ENCODE peak calls at places on chromosomes 11 and 22, in nine cellular contexts. One of them, this sample, is unnamed.
A peak's percentile ranks its signal among the peaks of the same experiment; 100 is the strongest.

GRCh38 chr11:15216678-15217077 is 102.0 kb downstream of the INSC start:
- DNase-seq in neural progenitor cell: no peak
- DNase-seq in GM23248: peak; percentile 24
- DNase-seq in heart right ventricle: no peak
- DNase-seq in fibroblast of lung: no peak
- DNase-seq in body of pancreas: no peak
- DNase-seq in lower lobe of right lung: no peak
- DNase-seq in heart left ventricle: no peak
- DNase-seq in neuronal stem cell: no peak
- DNase-seq in this sample: no peak

GRCh38 chr11:2870460-2870859 is 15.1 kb downstream of the CDKN1C start:
- DNase-seq in neural progenitor cell: no peak
- DNase-seq in GM23248: no peak
- DNase-seq in heart right ventricle: no peak
- DNase-seq in fibroblast of lung: no peak
- DNase-seq in body of pancreas: no peak
- DNase-seq in lower lobe of right lung: no peak
- DNase-seq in heart left ventricle: no peak
- DNase-seq in neuronal stem cell: no peak
- DNase-seq in this sample: no peak

GRCh38 chr22:44595841-44596341 is 97.9 kb upstream of the RTL6 start:
- DNase-seq in neural progenitor cell: no peak
- DNase-seq in GM23248: no peak
- DNase-seq in heart right ventricle: no peak
- DNase-seq in fibroblast of lung: peak; percentile 42
- DNase-seq in body of pancreas: peak; percentile 45
- DNase-seq in lower lobe of right lung: no peak
- DNase-seq in heart left ventricle: no peak
- DNase-seq in neuronal stem cell: no peak
- DNase-seq in this sample: no peak

GRCh38 chr11:38256436-38256835 is 1658.4 kb upstream of the RAG2 start:
- DNase-seq in neural progenitor cell: no peak
- DNase-seq in GM23248: no peak
- DNase-seq in heart right ventricle: no peak
- DNase-seq in fibroblast of lung: no peak
- DNase-seq in body of pancreas: no peak
- DNase-seq in lower lobe of right lung: no peak
- DNase-seq in heart left ventricle: no peak
- DNase-seq in neuronal stem cell: no peak
- DNase-seq in this sample: no peak

GRCh38 chr22:25363474-25363873 is 144.0 kb downstream of the CRYBB2 start:
- DNase-seq in neural progenitor cell: no peak
- DNase-seq in GM23248: no peak
- DNase-seq in heart right ventricle: no peak
- DNase-seq in fibroblast of lung: no peak
- DNase-seq in body of pancreas: no peak
- DNase-seq in lower lobe of right lung: peak; percentile 13
- DNase-seq in heart left ventricle: no peak
- DNase-seq in neuronal stem cell: no peak
- DNase-seq in this sample: no peak

GRCh38 chr11:122167100-122167499 is 51.1 kb upstream of the BLID start:
- DNase-seq in neural progenitor cell: no peak
- DNase-seq in GM23248: peak; percentile 93
- DNase-seq in heart right ventricle: no peak
- DNase-seq in fibroblast of lung: peak; percentile 86
- DNase-seq in body of pancreas: no peak
- DNase-seq in lower lobe of right lung: no peak
- DNase-seq in heart left ventricle: no peak
- DNase-seq in neuronal stem cell: no peak
- DNase-seq in this sample: no peak

GRCh38 chr11:30535818-30536217 is 50.3 kb downstream of the MPPED2 start:
- DNase-seq in neural progenitor cell: no peak
- DNase-seq in GM23248: no peak
- DNase-seq in heart right ventricle: no peak
- DNase-seq in fibroblast of lung: no peak
- DNase-seq in body of pancreas: no peak
- DNase-seq in lower lobe of right lung: no peak
- DNase-seq in heart left ventricle: no peak
- DNase-seq in neuronal stem cell: no peak
- DNase-seq in this sample: no peak

GRCh38 chr22:38827510-38827909 is 16.3 kb downstream of the NPTXR start:
- DNase-seq in neural progenitor cell: no peak
- DNase-seq in GM23248: no peak
- DNase-seq in heart right ventricle: no peak
- DNase-seq in fibroblast of lung: no peak
- DNase-seq in body of pancreas: no peak
- DNase-seq in lower lobe of right lung: no peak
- DNase-seq in heart left ventricle: no peak
- DNase-seq in neuronal stem cell: no peak
- DNase-seq in this sample: no peak

GRCh38 chr11:59053387-59053786 is 32.7 kb upstream of the GLYATL1B start:
- DNase-seq in neural progenitor cell: peak; percentile 74
- DNase-seq in GM23248: peak; percentile 61
- DNase-seq in heart right ventricle: peak; percentile 51
- DNase-seq in fibroblast of lung: peak; percentile 53
- DNase-seq in body of pancreas: peak; percentile 62
- DNase-seq in lower lobe of right lung: peak; percentile 71
- DNase-seq in heart left ventricle: peak; percentile 43
- DNase-seq in neuronal stem cell: peak; percentile 57
- DNase-seq in this sample: peak; percentile 61

GRCh38 chr11:120649316-120649715 is 137.8 kb downstream of the GRIK4 start:
- DNase-seq in neural progenitor cell: no peak
- DNase-seq in GM23248: no peak
- DNase-seq in heart right ventricle: no peak
- DNase-seq in fibroblast of lung: no peak
- DNase-seq in body of pancreas: no peak
- DNase-seq in lower lobe of right lung: no peak
- DNase-seq in heart left ventricle: no peak
- DNase-seq in neuronal stem cell: no peak
- DNase-seq in this sample: no peak

GRCh38 chr11:110858556-110858921 is 146.3 kb upstream of the ARHGAP20 start:
- DNase-seq in neural progenitor cell: no peak
- DNase-seq in GM23248: peak; percentile 30
- DNase-seq in heart right ventricle: peak; percentile 68
- DNase-seq in fibroblast of lung: peak; percentile 36
- DNase-seq in body of pancreas: peak; percentile 46
- DNase-seq in lower lobe of right lung: no peak
- DNase-seq in heart left ventricle: peak; percentile 68
- DNase-seq in neuronal stem cell: no peak
- DNase-seq in this sample: no peak

GRCh38 chr11:86151188-86152005 is 82.5 kb upstream of the PICALM start:
- DNase-seq in neural progenitor cell: peak; percentile 39
- DNase-seq in GM23248: peak; percentile 58
- DNase-seq in heart right ventricle: no peak
- DNase-seq in fibroblast of lung: peak; percentile 36
- DNase-seq in body of pancreas: no peak
- DNase-seq in lower lobe of right lung: no peak
- DNase-seq in heart left ventricle: peak; percentile 39
- DNase-seq in neuronal stem cell: no peak
- DNase-seq in this sample: no peak

GRCh38 chr11:111635706-111636045 is 33.4 kb downstream of the SIK2 start:
- DNase-seq in neural progenitor cell: no peak
- DNase-seq in GM23248: peak; percentile 49
- DNase-seq in heart right ventricle: peak; percentile 62
- DNase-seq in fibroblast of lung: peak; percentile 87
- DNase-seq in body of pancreas: peak; percentile 60
- DNase-seq in lower lobe of right lung: no peak
- DNase-seq in heart left ventricle: peak; percentile 58
- DNase-seq in neuronal stem cell: no peak
- DNase-seq in this sample: no peak

GRCh38 chr11:11313902-11314692 is 39.0 kb downstream of the CSNK2A3 start:
- DNase-seq in neural progenitor cell: no peak
- DNase-seq in GM23248: peak; percentile 10
- DNase-seq in heart right ventricle: peak; percentile 61
- DNase-seq in fibroblast of lung: no peak
- DNase-seq in body of pancreas: peak; percentile 49
- DNase-seq in lower lobe of right lung: no peak
- DNase-seq in heart left ventricle: peak; percentile 68
- DNase-seq in neuronal stem cell: no peak
- DNase-seq in this sample: no peak

GRCh38 chr11:33259869-33260268 is 2.7 kb downstream of the HIPK3 start:
- DNase-seq in neural progenitor cell: no peak
- DNase-seq in GM23248: peak; percentile 52
- DNase-seq in heart right ventricle: no peak
- DNase-seq in fibroblast of lung: no peak
- DNase-seq in body of pancreas: no peak
- DNase-seq in lower lobe of right lung: no peak
- DNase-seq in heart left ventricle: no peak
- DNase-seq in neuronal stem cell: no peak
- DNase-seq in this sample: no peak

GRCh38 chr11:70229737-70230136 is 26.6 kb downstream of the FADD start:
- DNase-seq in neural progenitor cell: no peak
- DNase-seq in GM23248: no peak
- DNase-seq in heart right ventricle: no peak
- DNase-seq in fibroblast of lung: no peak
- DNase-seq in body of pancreas: no peak
- DNase-seq in lower lobe of right lung: no peak
- DNase-seq in heart left ventricle: no peak
- DNase-seq in neuronal stem cell: no peak
- DNase-seq in this sample: no peak

DNA sequence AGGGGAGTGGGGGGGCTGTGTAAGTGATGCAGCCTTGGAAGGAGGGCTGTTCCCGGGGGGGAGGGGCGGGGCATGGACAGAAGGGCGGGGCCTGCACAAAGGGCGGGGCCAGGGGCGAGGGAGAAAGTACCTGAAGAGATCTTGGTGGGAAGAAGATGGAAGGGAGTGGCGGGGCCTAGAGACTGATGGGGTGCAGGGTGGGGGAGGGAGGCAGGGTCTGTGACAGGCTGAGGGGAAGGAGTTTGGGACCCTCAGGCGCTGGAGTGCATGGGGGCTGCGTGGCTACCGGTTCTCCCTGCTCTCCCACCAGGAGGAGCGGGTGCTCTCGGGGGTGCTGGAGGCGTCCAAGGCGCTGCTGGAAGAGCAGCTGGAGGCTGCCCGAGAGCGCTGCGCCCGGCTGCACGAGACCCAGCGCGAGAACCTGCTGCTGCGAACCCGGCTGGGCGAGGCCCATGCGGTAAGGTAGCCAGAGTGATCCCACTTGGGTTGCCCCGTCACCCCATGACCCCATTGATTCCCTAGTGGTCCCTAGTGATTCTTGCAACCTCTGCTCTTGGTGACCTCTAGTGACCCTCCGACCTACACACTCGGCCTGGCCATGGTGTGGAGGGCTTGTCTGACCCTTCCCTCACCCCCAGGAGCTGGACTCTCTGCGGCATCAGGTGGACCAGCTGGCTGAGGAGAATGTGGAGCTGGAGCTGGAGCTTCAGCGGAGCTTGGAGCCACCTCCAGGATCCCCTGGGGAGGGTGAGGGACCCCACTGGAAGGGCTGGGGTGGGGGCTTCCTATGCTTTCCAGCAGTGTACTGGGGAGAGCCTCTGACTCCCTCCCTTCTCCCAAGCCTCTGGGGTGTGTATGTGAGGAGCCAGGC is 3.1 kb downstream of the CCDC88B start:
- DNase-seq in neural progenitor cell: no peak
- DNase-seq in GM23248: no peak
- DNase-seq in heart right ventricle: no peak
- DNase-seq in fibroblast of lung: no peak
- DNase-seq in body of pancreas: no peak
- DNase-seq in lower lobe of right lung: no peak
- DNase-seq in heart left ventricle: no peak
- DNase-seq in neuronal stem cell: no peak
- DNase-seq in this sample: no peak
- H3K4me3 ChIP-seq in neural progenitor cell: peak overlapping the region; percentile 37
- H3K4me3 ChIP-seq in GM23248: peak overlapping the region; percentile 64
- H3K4me3 ChIP-seq in heart right ventricle: peak overlapping the region; percentile 55
- H3K4me3 ChIP-seq in fibroblast of lung: no peak overlapping the region
- H3K4me3 ChIP-seq in body of pancreas: no peak overlapping the region
- H3K4me3 ChIP-seq in lower lobe of right lung: peak overlapping the region; percentile 47
- H3K4me3 ChIP-seq in heart left ventricle: no peak overlapping the region
- H3K4me3 ChIP-seq in neuronal stem cell: no peak overlapping the region
- H3K4me3 ChIP-seq in this sample: peak overlapping the region; percentile 49

GRCh38 chr22:48949375-48950149 is 878.1 kb downstream of the BRD1 start:
- DNase-seq in neural progenitor cell: no peak
- DNase-seq in GM23248: no peak
- DNase-seq in heart right ventricle: no peak
- DNase-seq in fibroblast of lung: no peak
- DNase-seq in body of pancreas: no peak
- DNase-seq in lower lobe of right lung: no peak
- DNase-seq in heart left ventricle: no peak
- DNase-seq in neuronal stem cell: no peak
- DNase-seq in this sample: no peak
- H3K9me3 ChIP-seq in neural progenitor cell: no peaks in the 10 kb centered on the region
- H3K9me3 ChIP-seq in GM23248: no peaks in the 10 kb centered on the region
- H3K9me3 ChIP-seq in heart right ventricle: no peaks in the 10 kb centered on the region
- H3K9me3 ChIP-seq in fibroblast of lung: no peaks in the 10 kb centered on the region
- H3K9me3 ChIP-seq in body of pancreas: no peaks in the 10 kb centered on the region
- H3K9me3 ChIP-seq in lower lobe of right lung: no peaks in the 10 kb centered on the region
- H3K9me3 ChIP-seq in heart left ventricle: no peaks in the 10 kb centered on the region
- H3K9me3 ChIP-seq in neuronal stem cell: no peaks in the 10 kb centered on the region
- H3K9me3 ChIP-seq in this sample: no peaks in the 10 kb centered on the region

GRCh38 chr11:92308366-92308765 is 83.7 kb downstream of the FAT3 start:
- DNase-seq in neural progenitor cell: no peak
- DNase-seq in GM23248: no peak
- DNase-seq in heart right ventricle: no peak
- DNase-seq in fibroblast of lung: no peak
- DNase-seq in body of pancreas: no peak
- DNase-seq in lower lobe of right lung: no peak
- DNase-seq in heart left ventricle: no peak
- DNase-seq in neuronal stem cell: no peak
- DNase-seq in this sample: no peak
- H3K4me1 ChIP-seq in neural progenitor cell: peaks cover 59% of the 10 kb centered on the region
- H3K4me1 ChIP-seq in GM23248: no peaks in the 10 kb centered on the region
- H3K4me1 ChIP-seq in heart right ventricle: no peaks in the 10 kb centered on the region
- H3K4me1 ChIP-seq in fibroblast of lung: no peaks in the 10 kb centered on the region
- H3K4me1 ChIP-seq in body of pancreas: peaks cover 9% of the 10 kb centered on the region
- H3K4me1 ChIP-seq in lower lobe of right lung: peaks cover 5% of the 10 kb centered on the region
- H3K4me1 ChIP-seq in heart left ventricle: no peaks in the 10 kb centered on the region
- H3K4me1 ChIP-seq in neuronal stem cell: peaks cover 13% of the 10 kb centered on the region
- H3K4me1 ChIP-seq in this sample: no peaks in the 10 kb centered on the region

DNA sequence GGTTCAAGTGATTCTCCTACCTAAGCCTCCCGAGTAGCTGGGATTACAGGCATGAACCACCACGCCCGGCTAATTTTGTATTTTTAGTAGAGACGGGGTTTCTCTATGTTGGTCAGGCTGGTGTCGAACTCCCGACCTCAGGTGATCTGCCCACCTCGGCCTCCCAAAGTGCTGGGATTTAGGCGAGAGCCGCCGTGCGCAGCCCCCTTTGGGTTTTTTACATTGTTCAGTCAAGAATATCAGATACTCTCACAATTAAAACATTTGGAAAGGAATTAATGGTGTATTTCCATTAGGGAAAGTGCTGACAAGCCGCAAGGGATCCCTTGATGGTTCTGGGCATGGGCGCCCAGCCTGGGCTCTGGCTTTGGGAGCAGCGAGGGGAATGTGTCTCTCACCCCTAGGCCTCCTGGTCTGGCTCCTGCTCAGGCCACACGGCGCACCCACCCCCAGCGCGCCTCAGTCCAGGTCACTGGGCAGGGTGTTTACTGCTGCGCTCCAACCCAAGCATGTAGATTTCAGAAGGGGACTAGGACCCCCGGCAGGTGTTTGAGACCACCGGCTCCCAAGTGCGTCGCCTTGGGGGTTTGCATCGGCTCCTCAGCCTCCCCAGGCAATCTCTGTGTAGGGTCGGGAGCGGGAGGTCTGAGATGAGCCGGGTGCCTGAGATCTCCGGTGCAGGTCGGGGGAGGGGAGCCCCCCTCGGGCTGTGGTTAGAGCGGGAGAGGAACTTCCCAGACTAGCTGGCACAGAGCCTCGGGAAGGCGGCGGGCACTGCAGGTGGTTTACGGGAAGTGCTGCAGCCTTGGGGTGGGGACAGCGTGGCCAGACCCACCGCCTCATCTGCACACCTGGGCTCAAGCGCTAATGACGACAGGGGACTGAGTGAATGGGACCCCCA is 820 bp upstream of the IRF7 start:
- DNase-seq in neural progenitor cell: no peak
- DNase-seq in GM23248: no peak
- DNase-seq in heart right ventricle: no peak
- DNase-seq in fibroblast of lung: no peak
- DNase-seq in body of pancreas: no peak
- DNase-seq in lower lobe of right lung: no peak
- DNase-seq in heart left ventricle: no peak
- DNase-seq in neuronal stem cell: no peak
- DNase-seq in this sample: peak; percentile 58
- H3K4me3 ChIP-seq in neural progenitor cell: peak overlapping the region; percentile 90
- H3K4me3 ChIP-seq in GM23248: peak overlapping the region; percentile 88
- H3K4me3 ChIP-seq in heart right ventricle: peak overlapping the region; percentile 83
- H3K4me3 ChIP-seq in fibroblast of lung: no peak overlapping the region
- H3K4me3 ChIP-seq in body of pancreas: no peak overlapping the region
- H3K4me3 ChIP-seq in lower lobe of right lung: peak overlapping the region; percentile 82
- H3K4me3 ChIP-seq in heart left ventricle: peak overlapping the region; percentile 58
- H3K4me3 ChIP-seq in neuronal stem cell: no peak overlapping the region
- H3K4me3 ChIP-seq in this sample: peak overlapping the region; percentile 58